ENCODE peak calls at places on chromosomes 11 and 22, in seven cellular contexts. B is left ventricle myocardium inferior; M is CD4-positive, alpha-beta T cell; T is stomach; E is colonic mucosa; P is CD8-positive, alpha-beta memory T cell; I is PC-9. G is an unnamed sample.

GRCh38 chr22:33561149-33561807 is 359.0 kb downstream of the LARGE1 start:
- DNase-seq in B (no peak), M (no peak), T (peak), E (peak), P (no peak), I (no peak), G (no peak)

GRCh38 chr11:45163956-45164575 is 17.6 kb downstream of the PRDM11 start:
- DNase-seq in B (no peak), M (no peak), T (no peak), E (no peak), P (no peak), I (no peak), G (no peak)

GRCh38 chr11:76285397-76285796 is 79.1 kb upstream of the WNT11 start:
- DNase-seq in B (no peak), M (no peak), T (no peak), E (no peak), P (no peak), I (no peak), G (no peak)

GRCh38 chr22:37161442-37161841 is 11.7 kb upstream of the IL2RB start:
- DNase-seq in B (no peak), M (no peak), T (no peak), E (no peak), P (no peak), I (no peak), G (no peak)

GRCh38 chr22:19466848-19467752 is 11.9 kb downstream of the UFD1 start:
- DNase-seq in B (no peak), M (no peak), T (no peak), E (no peak), P (no peak), I (no peak), G (no peak)

GRCh38 chr11:123755813-123756212 is 1.5 kb upstream of the OR6X1 start:
- DNase-seq in B (no peak), M (no peak), T (no peak), E (no peak), P (no peak), I (no peak), G (no peak)

GRCh38 chr11:43948341-43949185 is 6.1 kb downstream of the C11orf96 start:
- DNase-seq in B (no peak), M (no peak), T (no peak), E (no peak), P (no peak), I (no peak), G (no peak)

GRCh38 chr11:12287374-12288211 is 89.8 kb upstream of the PARVA start:
- DNase-seq in B (no peak), M (no peak), T (peak), E (peak), P (no peak), I (peak), G (peak)

GRCh38 chr11:119322360-119322739 is 5.4 kb upstream of the MCAM start:
- DNase-seq in B (no peak), M (no peak), T (no peak), E (no peak), P (no peak), I (no peak), G (no peak)

GRCh38 chr22:42397332-42398246 is 34.6 kb downstream of the NFAM1 start:
- DNase-seq in B (peak), M (no peak), T (no peak), E (no peak), P (no peak), I (no peak), G (peak)
- H3K27ac ChIP-seq in B (peak), M (no peak), T (peak), E (peak), P (no peak), I (no peak), G (no peak)

DNA sequence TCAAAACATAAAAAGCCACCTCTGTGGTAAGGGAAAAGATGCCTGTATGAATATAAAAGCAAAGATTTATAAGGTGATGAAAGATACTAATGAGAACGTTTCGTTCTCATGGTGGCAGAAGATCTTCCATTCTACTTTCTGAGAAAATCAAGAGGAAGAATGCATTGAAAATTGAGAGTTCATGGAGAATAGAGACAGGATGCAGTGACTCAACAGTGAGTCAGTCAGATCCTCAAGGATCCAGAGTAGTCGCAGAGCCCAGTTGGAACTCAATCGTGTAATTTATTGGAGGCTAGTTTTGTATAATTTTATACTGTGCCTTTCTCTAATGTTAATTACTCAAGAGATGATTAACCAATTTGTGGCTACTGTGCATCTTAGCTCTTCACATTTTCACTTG is 73.3 kb downstream of the ENTHD1 start:
- DNase-seq in B (no peak), M (no peak), T (no peak), E (no peak), P (no peak), I (peak), G (no peak)
- H3K27ac ChIP-seq in B (no peak), M (no peak), T (no peak), E (no peak), P (no peak), I (no peak), G (no peak)

DNA sequence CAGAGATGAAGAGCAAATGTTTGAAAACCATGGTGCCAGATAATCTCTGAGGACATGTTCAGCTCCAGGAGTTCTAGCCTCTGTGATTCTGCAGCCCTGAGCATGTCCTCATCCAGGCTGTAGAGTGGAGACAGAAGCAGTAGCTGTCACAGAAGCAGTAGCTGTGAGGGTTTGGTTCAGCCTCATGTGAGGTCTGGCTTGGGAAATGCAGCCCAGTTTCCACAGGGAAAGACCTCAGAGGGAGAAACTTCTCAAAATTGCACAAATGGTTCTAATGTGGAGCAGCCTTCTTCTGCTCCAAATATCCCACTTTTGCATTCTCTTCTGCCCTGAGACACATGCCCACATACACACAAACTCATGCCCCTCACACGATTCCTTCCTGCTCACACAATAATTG is 48.4 kb downstream of the DBX1 start:
- DNase-seq in B (no peak), M (no peak), T (no peak), E (no peak), P (no peak), I (no peak), G (no peak)
- H3K27ac ChIP-seq in B (peak), M (no peak), T (peak), E (peak), P (no peak), I (peak), G (peak)

GRCh38 chr11:64885367-64886286 is 7.2 kb upstream of the EHD1 start:
- DNase-seq in B (no peak), M (no peak), T (no peak), E (peak), P (no peak), I (no peak), G (no peak)

GRCh38 chr11:64881476-64881875 is 3.1 kb upstream of the EHD1 start:
- DNase-seq in B (no peak), M (no peak), T (no peak), E (no peak), P (no peak), I (no peak), G (no peak)

GRCh38 chr11:64882243-64882642 is 3.8 kb upstream of the EHD1 start:
- DNase-seq in B (no peak), M (no peak), T (no peak), E (no peak), P (no peak), I (no peak), G (no peak)

GRCh38 chr11:64883575-64883974 is 5.2 kb upstream of the EHD1 start:
- DNase-seq in B (no peak), M (no peak), T (no peak), E (no peak), P (no peak), I (no peak), G (no peak)

GRCh38 chr11:64884019-64884418 is 5.6 kb upstream of the EHD1 start:
- DNase-seq in B (no peak), M (no peak), T (no peak), E (no peak), P (no peak), I (no peak), G (no peak)
- H3K27ac ChIP-seq in B (peak), M (peak), T (no peak), E (no peak), P (no peak), I (no peak), G (peak)

GRCh38 chr11:1501421-1502167 is 15.0 kb upstream of the MOB2 start:
- DNase-seq in B (peak), M (no peak), T (no peak), E (no peak), P (no peak), I (no peak), G (peak)
- H3K27ac ChIP-seq in B (peak), M (no peak), T (no peak), E (no peak), P (no peak), I (no peak), G (no peak)

DNA sequence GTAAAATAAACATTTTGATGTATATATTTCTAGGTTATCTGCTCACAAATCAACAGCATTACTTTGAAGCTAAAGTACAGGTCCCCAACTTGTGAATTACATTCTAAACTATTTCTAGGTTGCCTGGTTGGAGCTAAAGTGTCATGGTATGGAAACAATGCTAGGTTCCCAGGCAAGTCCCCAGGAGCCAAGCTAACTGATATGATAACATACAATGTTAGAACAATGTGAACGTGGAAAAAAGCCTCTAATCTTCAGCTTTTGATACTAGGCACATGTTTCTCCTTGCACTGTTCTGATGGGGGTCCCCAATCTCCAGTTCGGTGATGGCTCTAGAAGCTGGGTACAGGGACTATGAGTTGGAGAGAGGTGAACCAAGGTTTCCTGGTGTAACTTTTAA is 109.8 kb downstream of the ARL14EP start:
- DNase-seq in B (no peak), M (no peak), T (no peak), E (no peak), P (no peak), I (no peak), G (no peak)
- H3K27ac ChIP-seq in B (peak), M (no peak), T (no peak), E (no peak), P (no peak), I (no peak), G (no peak)

GRCh38 chr11:72239849-72240460 is 4.0 kb downstream of the PHOX2A start:
- DNase-seq in B (peak), M (no peak), T (peak), E (peak), P (no peak), I (peak), G (peak)

GRCh38 chr11:72243173-72243566 is 806 bp downstream of the PHOX2A start:
- DNase-seq in B (no peak), M (no peak), T (no peak), E (no peak), P (no peak), I (no peak), G (no peak)

GRCh38 chr11:72240461-72241289 is 3.3 kb downstream of the PHOX2A start:
- DNase-seq in B (no peak), M (no peak), T (no peak), E (no peak), P (no peak), I (no peak), G (peak)

GRCh38 chr11:72242141-72242540 is 1.8 kb downstream of the PHOX2A start:
- DNase-seq in B (no peak), M (no peak), T (no peak), E (no peak), P (no peak), I (no peak), G (no peak)

DNA sequence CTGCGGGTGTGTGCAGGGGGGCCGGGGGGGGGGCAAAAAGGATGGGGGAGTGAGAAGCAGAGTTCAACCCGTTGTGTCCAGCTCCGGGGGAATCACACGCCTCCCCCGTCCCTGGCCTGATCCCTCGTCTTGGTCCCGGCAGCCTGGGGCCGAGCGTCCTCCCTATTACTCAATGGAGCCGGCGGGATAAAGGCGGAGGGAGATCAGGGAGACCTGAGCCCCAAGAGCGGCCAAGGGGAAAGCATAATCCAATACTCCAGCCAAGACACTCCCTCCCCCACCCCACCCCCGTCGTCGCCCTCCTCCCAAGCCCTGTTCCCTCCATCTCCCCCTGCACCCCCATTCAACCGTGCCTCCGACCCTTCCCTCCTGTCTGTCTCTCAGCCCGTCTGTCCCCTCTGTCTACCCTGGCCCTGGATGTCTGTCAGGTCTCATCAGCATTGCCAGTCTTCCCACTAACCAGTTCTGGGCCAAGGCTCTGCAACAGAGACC is 2.6 kb downstream of the PHOX2A start:
- DNase-seq in B (no peak), M (no peak), T (no peak), E (no peak), P (no peak), I (no peak), G (no peak)
- H3K27ac ChIP-seq in B (no peak), M (no peak), T (no peak), E (no peak), P (no peak), I (no peak), G (no peak)

DNA sequence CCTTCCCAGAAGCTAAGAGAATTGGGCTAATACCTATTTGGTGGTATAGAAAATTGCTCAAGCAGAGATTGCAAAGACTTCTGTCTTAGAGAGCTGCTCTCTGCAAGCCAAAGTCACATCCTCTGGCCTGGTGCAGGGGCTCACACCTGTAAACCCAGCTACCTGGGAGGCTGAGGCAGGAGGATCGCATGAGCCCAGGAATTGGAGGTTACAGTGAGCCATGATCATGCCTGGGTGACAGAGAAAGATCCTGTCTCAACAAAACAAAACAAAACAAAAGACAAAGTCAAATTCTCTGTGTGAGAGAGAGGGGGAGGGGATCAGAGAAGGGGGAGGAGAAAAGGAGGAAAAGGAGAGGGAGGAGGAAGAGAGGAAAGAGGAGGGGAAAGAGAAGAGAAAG is 15.0 kb upstream of the EXPH5 start:
- DNase-seq in B (no peak), M (no peak), T (no peak), E (no peak), P (no peak), I (no peak), G (no peak)
- H3K27ac ChIP-seq in B (no peak), M (no peak), T (no peak), E (no peak), P (no peak), I (no peak), G (no peak)

GRCh38 chr11:33319965-33320813 is 63.0 kb downstream of the HIPK3 start:
- DNase-seq in B (no peak), M (no peak), T (no peak), E (no peak), P (no peak), I (no peak), G (no peak)
- H3K27ac ChIP-seq in B (peak), M (no peak), T (peak), E (no peak), P (no peak), I (no peak), G (no peak)